ENCODE peak calls at places on chromosomes 3 and 15, in nine cellular contexts. F is foreskin fibroblast; C is AG08396; H is NCI-H1105; W is activated gamma-delta T cell treated with Interleukin-2 at 50 U/mL for 16 hours; D is stimulated activated CD4-positive, alpha-beta T cell treated with anti-CD3 and anti-CD28 coated beads, TNF-alpha, amount 100 ng/mL, for 4 hours; N is astrocyte of the spinal cord; Z is activated T-cell treated with anti-CD3 and anti-CD28 coated beads, Interleukin-2, amount 50 U/mL, for 1 hour; P is activated B cell treated with CpG ODN at 0.5 μM for 24 hours. O is an unnamed sample.

GRCh38 chr15:60932051-60932915 is 296.8 kb downstream of the RORA start:
- DNase-seq in P (no peak), W (peak), D (peak), H (no peak), N (peak), C (peak), F (peak), Z (peak), O (no peak)

GRCh38 chr3:54706783-54707182 is 221.1 kb downstream of the LRTM1 start:
- DNase-seq in W (no peak), N (no peak), C (no peak), D (no peak), H (no peak), P (no peak), F (no peak), Z (no peak), O (no peak)

GRCh38 chr3:1190576-1190975 is 97.8 kb downstream of the CNTN6 start:
- DNase-seq in N (peak), H (no peak), Z (no peak), F (no peak), C (no peak), W (no peak), D (no peak), P (no peak), O (no peak)

GRCh38 chr3:184011230-184011876 is 6.3 kb downstream of the ABCC5 start:
- DNase-seq in H (no peak), D (no peak), F (no peak), P (no peak), W (no peak), N (no peak), C (no peak), Z (no peak), O (no peak)

GRCh38 chr3:49016414-49017228 is 1.8 kb downstream of the DALRD3 start:
- DNase-seq in D (no peak), H (no peak), W (no peak), C (no peak), F (no peak), Z (no peak), P (no peak), N (no peak), O (no peak)

GRCh38 chr3:77041156-77041696 is 1.3 kb downstream of the ROBO2 start:
- DNase-seq in H (no peak), Z (no peak), D (no peak), P (no peak), N (no peak), F (no peak), C (no peak), W (no peak), O (no peak)

GRCh38 chr3:185129051-185129450 is 23.8 kb downstream of the C3orf70 start:
- DNase-seq in P (no peak), F (no peak), D (no peak), Z (no peak), N (no peak), C (no peak), W (no peak), H (no peak), O (no peak)

GRCh38 chr3:125481786-125482185 is 38.2 kb downstream of the SNX4 start:
- DNase-seq in W (no peak), F (no peak), N (no peak), H (no peak), D (no peak), Z (no peak), P (no peak), C (no peak), O (no peak)

GRCh38 chr15:39213385-39213840 is 367.5 kb upstream of the THBS1 start:
- DNase-seq in W (no peak), P (no peak), F (peak), Z (no peak), C (peak), H (no peak), D (no peak), N (peak), O (peak)

GRCh38 chr3:42684632-42685362 is 540 bp upstream of the KLHL40 start:
- DNase-seq in C (no peak), F (no peak), H (no peak), N (no peak), D (no peak), W (no peak), P (no peak), Z (no peak), O (no peak)

GRCh38 chr3:17233398-17233800 is 348.6 kb downstream of the PLCL2 start:
- DNase-seq in C (peak), W (peak), H (peak), F (peak), D (peak), Z (no peak), P (no peak), N (peak), O (peak)

GRCh38 chr3:190968616-190969015 is 106.1 kb upstream of the GMNC start:
- DNase-seq in F (no peak), W (no peak), H (no peak), D (no peak), C (no peak), N (no peak), Z (no peak), P (no peak), O (no peak)

GRCh38 chr3:128060473-128061381 is 8.5 kb downstream of the SEC61A1 start:
- DNase-seq in C (peak), D (no peak), W (no peak), F (peak), P (no peak), Z (no peak), H (no peak), N (peak), O (no peak)

GRCh38 chr3:110419571-110419970 is 652.0 kb upstream of the NECTIN3 start:
- DNase-seq in H (no peak), F (no peak), D (no peak), C (no peak), N (peak), Z (no peak), W (no peak), P (no peak), O (no peak)

GRCh38 chr3:44983413-44984040 is 7.5 kb downstream of the EXOSC7 start:
- DNase-seq in P (no peak), F (no peak), Z (no peak), D (no peak), W (no peak), H (no peak), C (no peak), N (no peak), O (no peak)

GRCh38 chr3:32102289-32102688 is 4.1 kb upstream of the GPD1L start:
- DNase-seq in D (no peak), F (no peak), N (no peak), P (no peak), W (no peak), Z (no peak), C (no peak), H (no peak), O (no peak)

GRCh38 chr3:45582407-45582806 is 12.1 kb upstream of the LIMD1 start:
- DNase-seq in N (peak), W (no peak), P (no peak), C (peak), D (no peak), F (peak), H (no peak), Z (no peak), O (peak)

GRCh38 chr15:96285306-96285705 is 45.2 kb upstream of the NR2F2 start:
- DNase-seq in N (peak), Z (no peak), C (peak), W (no peak), F (peak), P (no peak), D (no peak), H (no peak), O (peak)